ENCODE peak calls at places on chromosomes 6 and 20, in eight cellular contexts. One of them, this sample, is unnamed.

GRCh38 chr6:69816017-69816416 is 19.2 kb upstream of the LMBRD1 start:
- DNase-seq in dorsolateral prefrontal cortex: no peak
- DNase-seq in stimulated activated CD4-positive, alpha-beta T cell treated with anti-CD3 and anti-CD28 coated beads, Interleukin-2, amount 100 ng/mL, for 24 hours: no peak
- DNase-seq in KG1: no peak
- DNase-seq in RWPE2: no peak
- DNase-seq in ovary: no peak
- DNase-seq in HEK293T: no peak
- DNase-seq in cardiac fibroblast: no peak
- DNase-seq in this sample: no peak

GRCh38 chr6:34120953-34121675 is 24.8 kb downstream of the GRM4 start:
- DNase-seq in dorsolateral prefrontal cortex: no peak
- DNase-seq in stimulated activated CD4-positive, alpha-beta T cell treated with anti-CD3 and anti-CD28 coated beads, Interleukin-2, amount 100 ng/mL, for 24 hours: no peak
- DNase-seq in KG1: no peak
- DNase-seq in RWPE2: no peak
- DNase-seq in ovary: no peak
- DNase-seq in HEK293T: no peak
- DNase-seq in cardiac fibroblast: no peak
- DNase-seq in this sample: no peak

GRCh38 chr6:110495949-110496348 is 19.5 kb upstream of the SLC22A16 start:
- DNase-seq in dorsolateral prefrontal cortex: no peak
- DNase-seq in stimulated activated CD4-positive, alpha-beta T cell treated with anti-CD3 and anti-CD28 coated beads, Interleukin-2, amount 100 ng/mL, for 24 hours: no peak
- DNase-seq in KG1: no peak
- DNase-seq in RWPE2: no peak
- DNase-seq in ovary: no peak
- DNase-seq in HEK293T: peak; percentile 31
- DNase-seq in cardiac fibroblast: peak; percentile 8
- DNase-seq in this sample: no peak

GRCh38 chr20:63898882-63899558 is 4.1 kb downstream of the DNAJC5 start:
- DNase-seq in dorsolateral prefrontal cortex: no peak
- DNase-seq in stimulated activated CD4-positive, alpha-beta T cell treated with anti-CD3 and anti-CD28 coated beads, Interleukin-2, amount 100 ng/mL, for 24 hours: peak; percentile 29
- DNase-seq in KG1: no peak
- DNase-seq in RWPE2: no peak
- DNase-seq in ovary: no peak
- DNase-seq in HEK293T: no peak
- DNase-seq in cardiac fibroblast: no peak
- DNase-seq in this sample: no peak

GRCh38 chr6:156889986-156890385 is 112.8 kb downstream of the ARID1B start:
- DNase-seq in dorsolateral prefrontal cortex: no peak
- DNase-seq in stimulated activated CD4-positive, alpha-beta T cell treated with anti-CD3 and anti-CD28 coated beads, Interleukin-2, amount 100 ng/mL, for 24 hours: no peak
- DNase-seq in KG1: no peak
- DNase-seq in RWPE2: no peak
- DNase-seq in ovary: no peak
- DNase-seq in HEK293T: no peak
- DNase-seq in cardiac fibroblast: no peak
- DNase-seq in this sample: no peak

GRCh38 chr6:8803181-8803760 is 367.9 kb upstream of the SLC35B3 start:
- DNase-seq in dorsolateral prefrontal cortex: no peak
- DNase-seq in stimulated activated CD4-positive, alpha-beta T cell treated with anti-CD3 and anti-CD28 coated beads, Interleukin-2, amount 100 ng/mL, for 24 hours: no peak
- DNase-seq in KG1: no peak
- DNase-seq in RWPE2: no peak
- DNase-seq in ovary: no peak
- DNase-seq in HEK293T: no peak
- DNase-seq in cardiac fibroblast: no peak
- DNase-seq in this sample: no peak

GRCh38 chr6:163324928-163325784 is 89.4 kb upstream of the QKI start:
- DNase-seq in dorsolateral prefrontal cortex: peak; percentile 62
- DNase-seq in stimulated activated CD4-positive, alpha-beta T cell treated with anti-CD3 and anti-CD28 coated beads, Interleukin-2, amount 100 ng/mL, for 24 hours: no peak
- DNase-seq in KG1: no peak
- DNase-seq in RWPE2: no peak
- DNase-seq in ovary: no peak
- DNase-seq in HEK293T: no peak
- DNase-seq in cardiac fibroblast: peak; percentile 51
- DNase-seq in this sample: no peak

GRCh38 chr6:85669735-85670194 is 27.1 kb upstream of the SYNCRIP start:
- DNase-seq in dorsolateral prefrontal cortex: no peak
- DNase-seq in stimulated activated CD4-positive, alpha-beta T cell treated with anti-CD3 and anti-CD28 coated beads, Interleukin-2, amount 100 ng/mL, for 24 hours: peak; percentile 32
- DNase-seq in KG1: peak; percentile 23
- DNase-seq in RWPE2: no peak
- DNase-seq in ovary: no peak
- DNase-seq in HEK293T: no peak
- DNase-seq in cardiac fibroblast: no peak
- DNase-seq in this sample: no peak

GRCh38 chr6:150739711-150740349 is 125.7 kb upstream of the MTHFD1L start:
- DNase-seq in dorsolateral prefrontal cortex: no peak
- DNase-seq in stimulated activated CD4-positive, alpha-beta T cell treated with anti-CD3 and anti-CD28 coated beads, Interleukin-2, amount 100 ng/mL, for 24 hours: no peak
- DNase-seq in KG1: no peak
- DNase-seq in RWPE2: no peak
- DNase-seq in ovary: no peak
- DNase-seq in HEK293T: no peak
- DNase-seq in cardiac fibroblast: no peak
- DNase-seq in this sample: no peak

GRCh38 chr6:38151580-38152500 is 332.3 kb downstream of the ZFAND3 start:
- DNase-seq in dorsolateral prefrontal cortex: no peak
- DNase-seq in stimulated activated CD4-positive, alpha-beta T cell treated with anti-CD3 and anti-CD28 coated beads, Interleukin-2, amount 100 ng/mL, for 24 hours: no peak
- DNase-seq in KG1: no peak
- DNase-seq in RWPE2: no peak
- DNase-seq in ovary: no peak
- DNase-seq in HEK293T: no peak
- DNase-seq in cardiac fibroblast: no peak
- DNase-seq in this sample: no peak

GRCh38 chr6:31776563-31776960 is 566 bp downstream of the VWA7 start:
- DNase-seq in dorsolateral prefrontal cortex: peak; percentile 48
- DNase-seq in stimulated activated CD4-positive, alpha-beta T cell treated with anti-CD3 and anti-CD28 coated beads, Interleukin-2, amount 100 ng/mL, for 24 hours: no peak
- DNase-seq in KG1: no peak
- DNase-seq in RWPE2: no peak
- DNase-seq in ovary: no peak
- DNase-seq in HEK293T: no peak
- DNase-seq in cardiac fibroblast: no peak
- DNase-seq in this sample: no peak

GRCh38 chr6:40550096-40550731 is 37.0 kb downstream of the LRFN2 start:
- DNase-seq in dorsolateral prefrontal cortex: peak; percentile 28
- DNase-seq in stimulated activated CD4-positive, alpha-beta T cell treated with anti-CD3 and anti-CD28 coated beads, Interleukin-2, amount 100 ng/mL, for 24 hours: no peak
- DNase-seq in KG1: no peak
- DNase-seq in RWPE2: no peak
- DNase-seq in ovary: peak; percentile 25
- DNase-seq in HEK293T: peak; percentile 54
- DNase-seq in cardiac fibroblast: peak; percentile 66
- DNase-seq in this sample: no peak

GRCh38 chr6:71171478-71172070 is 117.0 kb upstream of the OGFRL1 start:
- DNase-seq in dorsolateral prefrontal cortex: no peak
- DNase-seq in stimulated activated CD4-positive, alpha-beta T cell treated with anti-CD3 and anti-CD28 coated beads, Interleukin-2, amount 100 ng/mL, for 24 hours: no peak
- DNase-seq in KG1: no peak
- DNase-seq in RWPE2: no peak
- DNase-seq in ovary: no peak
- DNase-seq in HEK293T: no peak
- DNase-seq in cardiac fibroblast: no peak
- DNase-seq in this sample: no peak

GRCh38 chr20:21388566-21388965 is 8.8 kb downstream of the NKX2-4 start:
- DNase-seq in dorsolateral prefrontal cortex: no peak
- DNase-seq in stimulated activated CD4-positive, alpha-beta T cell treated with anti-CD3 and anti-CD28 coated beads, Interleukin-2, amount 100 ng/mL, for 24 hours: no peak
- DNase-seq in KG1: no peak
- DNase-seq in RWPE2: no peak
- DNase-seq in ovary: no peak
- DNase-seq in HEK293T: no peak
- DNase-seq in cardiac fibroblast: no peak
- DNase-seq in this sample: no peak

GRCh38 chr6:8492536-8493125 is 57.3 kb upstream of the SLC35B3 start:
- DNase-seq in dorsolateral prefrontal cortex: no peak
- DNase-seq in stimulated activated CD4-positive, alpha-beta T cell treated with anti-CD3 and anti-CD28 coated beads, Interleukin-2, amount 100 ng/mL, for 24 hours: no peak
- DNase-seq in KG1: no peak
- DNase-seq in RWPE2: no peak
- DNase-seq in ovary: no peak
- DNase-seq in HEK293T: no peak
- DNase-seq in cardiac fibroblast: no peak
- DNase-seq in this sample: no peak

GRCh38 chr20:48633620-48634257 is 194.1 kb downstream of the PREX1 start:
- DNase-seq in dorsolateral prefrontal cortex: no peak
- DNase-seq in stimulated activated CD4-positive, alpha-beta T cell treated with anti-CD3 and anti-CD28 coated beads, Interleukin-2, amount 100 ng/mL, for 24 hours: no peak
- DNase-seq in KG1: no peak
- DNase-seq in RWPE2: no peak
- DNase-seq in ovary: no peak
- DNase-seq in HEK293T: no peak
- DNase-seq in cardiac fibroblast: no peak
- DNase-seq in this sample: no peak

GRCh38 chr20:50715694-50716093 is 15.7 kb upstream of the PARD6B start:
- DNase-seq in dorsolateral prefrontal cortex: no peak
- DNase-seq in stimulated activated CD4-positive, alpha-beta T cell treated with anti-CD3 and anti-CD28 coated beads, Interleukin-2, amount 100 ng/mL, for 24 hours: no peak
- DNase-seq in KG1: no peak
- DNase-seq in RWPE2: peak; percentile 44
- DNase-seq in ovary: no peak
- DNase-seq in HEK293T: no peak
- DNase-seq in cardiac fibroblast: no peak
- DNase-seq in this sample: no peak

GRCh38 chr6:6362051-6362450 is 41.6 kb upstream of the F13A1 start:
- DNase-seq in dorsolateral prefrontal cortex: no peak
- DNase-seq in stimulated activated CD4-positive, alpha-beta T cell treated with anti-CD3 and anti-CD28 coated beads, Interleukin-2, amount 100 ng/mL, for 24 hours: no peak
- DNase-seq in KG1: no peak
- DNase-seq in RWPE2: no peak
- DNase-seq in ovary: no peak
- DNase-seq in HEK293T: no peak
- DNase-seq in cardiac fibroblast: no peak
- DNase-seq in this sample: no peak

GRCh38 chr6:125871365-125871764 is 80.6 kb downstream of the NCOA7 start:
- DNase-seq in dorsolateral prefrontal cortex: no peak
- DNase-seq in stimulated activated CD4-positive, alpha-beta T cell treated with anti-CD3 and anti-CD28 coated beads, Interleukin-2, amount 100 ng/mL, for 24 hours: no peak
- DNase-seq in KG1: no peak
- DNase-seq in RWPE2: no peak
- DNase-seq in ovary: no peak
- DNase-seq in HEK293T: no peak
- DNase-seq in cardiac fibroblast: no peak
- DNase-seq in this sample: no peak

GRCh38 chr6:138104618-138105213 is 2.5 kb downstream of the PERP start:
- DNase-seq in dorsolateral prefrontal cortex: no peak
- DNase-seq in stimulated activated CD4-positive, alpha-beta T cell treated with anti-CD3 and anti-CD28 coated beads, Interleukin-2, amount 100 ng/mL, for 24 hours: no peak
- DNase-seq in KG1: no peak
- DNase-seq in RWPE2: no peak
- DNase-seq in ovary: no peak
- DNase-seq in HEK293T: no peak
- DNase-seq in cardiac fibroblast: no peak
- DNase-seq in this sample: no peak

GRCh38 chr6:135540207-135540877 is 42.8 kb upstream of the AHI1 start:
- DNase-seq in dorsolateral prefrontal cortex: peak; percentile 32
- DNase-seq in stimulated activated CD4-positive, alpha-beta T cell treated with anti-CD3 and anti-CD28 coated beads, Interleukin-2, amount 100 ng/mL, for 24 hours: no peak
- DNase-seq in KG1: no peak
- DNase-seq in RWPE2: no peak
- DNase-seq in ovary: no peak
- DNase-seq in HEK293T: no peak
- DNase-seq in cardiac fibroblast: peak; percentile 80
- DNase-seq in this sample: no peak

GRCh38 chr6:56148488-56149190 is 98.7 kb downstream of the COL21A1 start:
- DNase-seq in dorsolateral prefrontal cortex: no peak
- DNase-seq in stimulated activated CD4-positive, alpha-beta T cell treated with anti-CD3 and anti-CD28 coated beads, Interleukin-2, amount 100 ng/mL, for 24 hours: no peak
- DNase-seq in KG1: no peak
- DNase-seq in RWPE2: no peak
- DNase-seq in ovary: no peak
- DNase-seq in HEK293T: no peak
- DNase-seq in cardiac fibroblast: peak; percentile 33
- DNase-seq in this sample: no peak

GRCh38 chr6:84738996-84739865 is 25.2 kb downstream of the TBX18 start:
- DNase-seq in dorsolateral prefrontal cortex: no peak
- DNase-seq in stimulated activated CD4-positive, alpha-beta T cell treated with anti-CD3 and anti-CD28 coated beads, Interleukin-2, amount 100 ng/mL, for 24 hours: no peak
- DNase-seq in KG1: no peak
- DNase-seq in RWPE2: no peak
- DNase-seq in ovary: no peak
- DNase-seq in HEK293T: no peak
- DNase-seq in cardiac fibroblast: no peak
- DNase-seq in this sample: no peak

GRCh38 chr6:25553502-25553901 is 98.5 kb upstream of the SCGN start:
- DNase-seq in dorsolateral prefrontal cortex: no peak
- DNase-seq in stimulated activated CD4-positive, alpha-beta T cell treated with anti-CD3 and anti-CD28 coated beads, Interleukin-2, amount 100 ng/mL, for 24 hours: no peak
- DNase-seq in KG1: no peak
- DNase-seq in RWPE2: no peak
- DNase-seq in ovary: no peak
- DNase-seq in HEK293T: no peak
- DNase-seq in cardiac fibroblast: no peak
- DNase-seq in this sample: no peak

GRCh38 chr6:169701953-169702639 is at the start of the genes C6orf120 and WDR27:
- DNase-seq in dorsolateral prefrontal cortex: peak; percentile 95
- DNase-seq in stimulated activated CD4-positive, alpha-beta T cell treated with anti-CD3 and anti-CD28 coated beads, Interleukin-2, amount 100 ng/mL, for 24 hours: peak; percentile 99
- DNase-seq in KG1: peak; percentile 88
- DNase-seq in RWPE2: peak; percentile 95
- DNase-seq in ovary: peak; percentile 94
- DNase-seq in HEK293T: peak; percentile 98
- DNase-seq in cardiac fibroblast: peak; percentile 97
- DNase-seq in this sample: peak; percentile 94

GRCh38 chr6:89924231-89924630 is 30.0 kb downstream of the GJA10 start:
- DNase-seq in dorsolateral prefrontal cortex: no peak
- DNase-seq in stimulated activated CD4-positive, alpha-beta T cell treated with anti-CD3 and anti-CD28 coated beads, Interleukin-2, amount 100 ng/mL, for 24 hours: no peak
- DNase-seq in KG1: no peak
- DNase-seq in RWPE2: no peak
- DNase-seq in ovary: no peak
- DNase-seq in HEK293T: no peak
- DNase-seq in cardiac fibroblast: no peak
- DNase-seq in this sample: no peak

GRCh38 chr20:45257161-45257560 is 2.8 kb upstream of the SLPI start:
- DNase-seq in dorsolateral prefrontal cortex: no peak
- DNase-seq in stimulated activated CD4-positive, alpha-beta T cell treated with anti-CD3 and anti-CD28 coated beads, Interleukin-2, amount 100 ng/mL, for 24 hours: no peak
- DNase-seq in KG1: no peak
- DNase-seq in RWPE2: no peak
- DNase-seq in ovary: no peak
- DNase-seq in HEK293T: no peak
- DNase-seq in cardiac fibroblast: no peak
- DNase-seq in this sample: no peak

GRCh38 chr6:64727075-64727474 is 980.0 kb downstream of the EYS start:
- DNase-seq in dorsolateral prefrontal cortex: no peak
- DNase-seq in stimulated activated CD4-positive, alpha-beta T cell treated with anti-CD3 and anti-CD28 coated beads, Interleukin-2, amount 100 ng/mL, for 24 hours: no peak
- DNase-seq in KG1: no peak
- DNase-seq in RWPE2: no peak
- DNase-seq in ovary: no peak
- DNase-seq in HEK293T: no peak
- DNase-seq in cardiac fibroblast: no peak
- DNase-seq in this sample: no peak

GRCh38 chr20:33995053-33995816 is 1.5 kb downstream of the RALY start:
- DNase-seq in dorsolateral prefrontal cortex: no peak
- DNase-seq in stimulated activated CD4-positive, alpha-beta T cell treated with anti-CD3 and anti-CD28 coated beads, Interleukin-2, amount 100 ng/mL, for 24 hours: no peak
- DNase-seq in KG1: no peak
- DNase-seq in RWPE2: no peak
- DNase-seq in ovary: no peak
- DNase-seq in HEK293T: no peak
- DNase-seq in cardiac fibroblast: peak; percentile 51
- DNase-seq in this sample: no peak

GRCh38 chr6:138442663-138443062 is 38.6 kb downstream of the HEBP2 start:
- DNase-seq in dorsolateral prefrontal cortex: no peak
- DNase-seq in stimulated activated CD4-positive, alpha-beta T cell treated with anti-CD3 and anti-CD28 coated beads, Interleukin-2, amount 100 ng/mL, for 24 hours: no peak
- DNase-seq in KG1: no peak
- DNase-seq in RWPE2: no peak
- DNase-seq in ovary: no peak
- DNase-seq in HEK293T: no peak
- DNase-seq in cardiac fibroblast: no peak
- DNase-seq in this sample: no peak